ENCODE peak calls at places on chromosome 10, in five cellular contexts. Z is activated T-helper 1 cell treated with Interleukin-2 at 50 U/mL for 16 hours, E is colonic mucosa, G is HCEC 1CT, U is breast epithelium. I is an unnamed sample.

GRCh38 chr10:71998119-71998839 is 34.1 kb downstream of the CHST3 start:
- DNase-seq in U (no peak), G (no peak), Z (no peak), E (no peak), I (no peak)

GRCh38 chr10:34670101-34670500 is 145.0 kb downstream of the PARD3 start:
- DNase-seq in U (no peak), Z (no peak), G (no peak), E (no peak), I (no peak)

GRCh38 chr10:33277135-33277536 is 57.3 kb downstream of the NRP1 start:
- DNase-seq in U (no peak), E (no peak), G (peak), Z (no peak), I (no peak)

GRCh38 chr10:32332299-32332750 is 14.6 kb downstream of the EPC1 start:
- DNase-seq in U (no peak), E (no peak), G (no peak), Z (peak), I (no peak)

GRCh38 chr10:132306951-132307751 is 599 bp downstream of the STK32C start:
- DNase-seq in U (peak), G (no peak), E (no peak), Z (no peak), I (no peak)

GRCh38 chr10:132681858-132682755 is 103.8 kb downstream of the NKX6-2 start:
- DNase-seq in U (no peak), Z (no peak), G (no peak), E (no peak), I (peak)

GRCh38 chr10:100972904-100973535 is 3.7 kb downstream of the SEMA4G start:
- DNase-seq in E (no peak), Z (no peak), U (no peak), G (no peak), I (peak)

GRCh38 chr10:96673318-96674099 is 46.8 kb downstream of the PIK3AP1 start:
- DNase-seq in G (no peak), U (no peak), Z (no peak), E (peak), I (peak)

GRCh38 chr10:59587083-59587755 is 122.4 kb downstream of the SLC16A9 start:
- DNase-seq in U (no peak), G (no peak), Z (no peak), E (peak), I (no peak)